ENCODE peak calls at places on chromosome 1, in four cellular contexts. I is K562, V is HepG2, T is HCT116. Z is an unnamed sample.
A peak's percentile ranks its signal among the peaks of the same experiment; 100 is the strongest.

GRCh38 chr1:228378453-228379164 is 28.0 kb downstream of the TRIM11 start:
- DNase-seq in I (peak; percentile 87), V (no peak), T (peak; percentile 56), Z (no peak)

GRCh38 chr1:64917328-64917861 is 49.0 kb downstream of the JAK1 start:
- DNase-seq in V (peak; percentile 60), I (no peak), T (peak; percentile 83), Z (peak; percentile 92)

GRCh38 chr1:210571356-210572334 is 242.9 kb downstream of the HHAT start:
- DNase-seq in I (no peak), T (no peak), V (no peak), Z (no peak)

GRCh38 chr1:66690666-66691381 is 61.4 kb upstream of the DYNLT5 start:
- DNase-seq in I (no peak), V (no peak), T (no peak), Z (no peak)

GRCh38 chr1:98098473-98098872 is 177.6 kb upstream of the DPYD start:
- DNase-seq in I (no peak), T (no peak), V (no peak), Z (no peak)

GRCh38 chr1:29453502-29454240 is 217.3 kb downstream of the PTPRU start:
- DNase-seq in V (peak; percentile 70), I (peak; percentile 86), T (peak; percentile 70), Z (peak; percentile 1)

GRCh38 chr1:9466780-9467755 is 72.2 kb upstream of the SLC25A33 start:
- DNase-seq in I (no peak), V (no peak), T (no peak), Z (no peak)

GRCh38 chr1:155967410-155968400 is 10.6 kb downstream of the ARHGEF2 start:
- DNase-seq in T (no peak), V (peak; percentile 69), I (no peak), Z (no peak)

GRCh38 chr1:22273686-22274681 is 131.1 kb upstream of the WNT4 start:
- DNase-seq in I (no peak), V (no peak), T (no peak), Z (no peak)

GRCh38 chr1:166300767-166301166 is 134.0 kb upstream of the FAM78B start:
- DNase-seq in T (no peak), V (no peak), I (no peak), Z (no peak)

GRCh38 chr1:208202333-208202987 is 41.7 kb downstream of the PLXNA2 start:
- DNase-seq in V (no peak), I (no peak), T (no peak), Z (no peak)

GRCh38 chr1:241615043-241615974 is 24.9 kb downstream of the CHML start:
- DNase-seq in T (no peak), I (no peak), V (peak; percentile 86), Z (no peak)

GRCh38 chr1:154999651-155000474 is 2.7 kb upstream of the ZBTB7B start:
- DNase-seq in V (peak; percentile 41), I (peak; percentile 78), T (no peak), Z (no peak)

GRCh38 chr1:28343405-28343804 is 14.6 kb downstream of the MED18 start:
- DNase-seq in I (no peak), V (peak; percentile 66), T (no peak), Z (no peak)

GRCh38 chr1:115105836-115106235 is 16.5 kb upstream of the TSPAN2 start:
- DNase-seq in I (no peak), V (no peak), T (no peak), Z (no peak)

GRCh38 chr1:55363261-55363660 is 148.1 kb upstream of the USP24 start:
- DNase-seq in I (no peak), T (no peak), V (no peak), Z (no peak)

GRCh38 chr1:41175546-41175945 is 66.6 kb downstream of the SCMH1 start:
- DNase-seq in V (no peak), T (no peak), I (no peak), Z (no peak)

GRCh38 chr1:204545202-204545601 is 29.0 kb downstream of the MDM4 start:
- DNase-seq in I (no peak), V (no peak), T (no peak), Z (no peak)

GRCh38 chr1:84103197-84103992 is 40.7 kb upstream of the PRKACB start:
- DNase-seq in I (peak; percentile 81), V (peak; percentile 37), T (peak; percentile 51), Z (peak; percentile 92)

GRCh38 chr1:201648066-201648910 is 109.4 kb downstream of the NAV1 start:
- DNase-seq in T (no peak), V (no peak), I (peak; percentile 76), Z (no peak)

GRCh38 chr1:226588484-226588883 is 39.9 kb downstream of the STUM start:
- DNase-seq in I (no peak), T (no peak), V (no peak), Z (no peak)

GRCh38 chr1:193062698-193063463 is 3.5 kb downstream of the RO60 start:
- DNase-seq in I (no peak), V (no peak), T (no peak), Z (no peak)

GRCh38 chr1:22806584-22806983 is 95.9 kb downstream of the EPHB2 start:
- DNase-seq in T (no peak), I (no peak), V (no peak), Z (no peak)

GRCh38 chr1:3975903-3976630 is 76.0 kb upstream of the C1orf174 start:
- DNase-seq in I (peak; percentile 63), T (no peak), V (no peak), Z (no peak)

GRCh38 chr1:19651141-19651737 is 7.1 kb downstream of the NBL1 start:
- DNase-seq in V (peak; percentile 24), I (peak; percentile 81), T (no peak), Z (no peak)

GRCh38 chr1:1402081-1402900 is 3.2 kb upstream of the CCNL2 start:
- DNase-seq in I (peak; percentile 47), T (peak; percentile 52), V (peak; percentile 52), Z (peak; percentile 68)

GRCh38 chr1:172460901-172461315 is 17.0 kb upstream of the PIGC start:
- DNase-seq in T (no peak), V (no peak), I (no peak), Z (no peak)

GRCh38 chr1:107940178-107940577 is 24.8 kb downstream of the VAV3 start:
- DNase-seq in T (no peak), V (no peak), I (no peak), Z (no peak)

GRCh38 chr1:162070094-162070748 is 730 bp downstream of the NOS1AP start:
- DNase-seq in I (no peak), V (no peak), T (no peak), Z (no peak)

GRCh38 chr1:117710710-117711109 is 104.9 kb downstream of the TENT5C start:
- DNase-seq in T (no peak), V (no peak), I (peak; percentile 51), Z (no peak)

GRCh38 chr1:214107322-214108096 is 119.7 kb downstream of the PROX1 start:
- DNase-seq in I (no peak), T (no peak), V (no peak), Z (no peak)

GRCh38 chr1:193417945-193418744 is 231.7 kb upstream of the B3GALT2 start:
- DNase-seq in T (no peak), I (no peak), V (no peak), Z (no peak)

GRCh38 chr1:94045465-94046056 is 75.4 kb downstream of the ABCA4 start:
- DNase-seq in I (peak; percentile 56), V (peak; percentile 83), T (peak; percentile 91), Z (peak; percentile 75)

DNA sequence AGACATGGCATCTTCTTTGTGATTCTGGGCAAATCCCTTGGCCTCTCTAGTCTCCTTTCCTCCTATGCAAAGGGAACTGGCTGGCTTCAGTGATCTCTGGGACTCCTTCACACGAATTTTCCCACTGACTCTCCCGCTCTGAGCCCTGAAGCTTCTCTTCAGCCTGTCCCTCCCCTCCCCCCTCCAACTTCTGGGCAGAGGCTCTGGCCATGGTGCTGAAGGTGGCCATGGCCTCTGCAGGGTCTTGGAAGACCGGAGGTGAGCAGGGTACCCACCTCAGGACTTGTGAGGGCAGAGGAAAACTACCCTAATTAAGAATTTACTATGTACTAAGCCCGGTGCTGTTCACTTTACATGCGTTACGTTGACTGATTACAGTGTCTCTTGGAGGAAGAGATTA is 29.4 kb upstream of the POU3F1 start:
- DNase-seq in V (no peak), T (no peak), I (peak; percentile 74), Z (no peak)
- TF ChIP-seq TCF7L2 in V (no peak), T (no peak), I (no peak), Z (no peak)

DNA sequence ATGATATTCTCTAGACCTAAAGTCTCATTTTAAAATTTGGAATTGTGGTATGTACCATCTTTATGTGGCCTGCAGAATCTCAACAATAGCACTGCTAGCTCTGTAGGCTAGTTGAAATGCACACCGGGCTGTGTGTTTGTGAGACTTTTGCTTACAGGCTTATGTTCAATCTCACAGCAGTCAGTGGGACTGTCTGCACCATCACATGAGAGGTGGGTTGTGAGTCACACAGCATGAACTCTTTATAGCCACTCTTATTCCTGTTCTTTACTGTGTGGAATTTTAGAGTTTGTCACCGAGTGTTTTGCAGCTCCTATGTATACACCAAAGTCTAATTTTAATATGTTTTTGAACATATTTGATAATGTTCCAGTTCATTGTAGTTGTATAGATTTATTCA is 74.6 kb downstream of the RASAL2 start:
- DNase-seq in V (no peak), I (no peak), T (no peak), Z (no peak)
- TF ChIP-seq TCF7L2 in V (no peak), I (no peak), T (no peak), Z (no peak)

GRCh38 chr1:186859995-186860394 is 31.2 kb downstream of the PLA2G4A start:
- DNase-seq in T (no peak), I (no peak), V (no peak), Z (no peak)

GRCh38 chr1:186854102-186854501 is 25.4 kb downstream of the PLA2G4A start:
- DNase-seq in T (no peak), V (no peak), I (no peak), Z (no peak)

GRCh38 chr1:186864296-186864695 is 35.5 kb downstream of the PLA2G4A start:
- DNase-seq in I (no peak), V (no peak), T (no peak), Z (no peak)

DNA sequence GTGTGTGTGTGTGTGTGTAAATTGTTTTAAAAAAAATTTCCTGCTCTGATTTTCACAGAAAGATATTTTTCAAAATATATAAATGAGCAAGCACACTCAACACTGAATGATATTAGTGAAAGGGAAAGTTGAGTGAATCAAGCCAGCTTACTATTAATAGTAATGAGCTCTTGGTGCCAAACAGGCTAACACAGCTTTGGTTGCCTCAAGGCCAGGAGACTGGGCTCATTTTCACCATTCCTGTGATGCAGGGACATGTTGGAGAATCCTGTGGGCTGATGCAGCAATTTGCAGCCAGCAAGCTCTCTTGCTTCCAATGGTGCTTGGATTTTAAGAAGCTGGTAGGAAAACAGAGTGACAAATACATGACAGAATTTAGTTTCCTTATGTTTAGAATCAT is 30.2 kb downstream of the PLA2G4A start:
- DNase-seq in V (no peak), T (no peak), I (no peak), Z (no peak)
- TF ChIP-seq TCF7L2 in V (no peak), T (no peak), I (no peak), Z (no peak)

DNA sequence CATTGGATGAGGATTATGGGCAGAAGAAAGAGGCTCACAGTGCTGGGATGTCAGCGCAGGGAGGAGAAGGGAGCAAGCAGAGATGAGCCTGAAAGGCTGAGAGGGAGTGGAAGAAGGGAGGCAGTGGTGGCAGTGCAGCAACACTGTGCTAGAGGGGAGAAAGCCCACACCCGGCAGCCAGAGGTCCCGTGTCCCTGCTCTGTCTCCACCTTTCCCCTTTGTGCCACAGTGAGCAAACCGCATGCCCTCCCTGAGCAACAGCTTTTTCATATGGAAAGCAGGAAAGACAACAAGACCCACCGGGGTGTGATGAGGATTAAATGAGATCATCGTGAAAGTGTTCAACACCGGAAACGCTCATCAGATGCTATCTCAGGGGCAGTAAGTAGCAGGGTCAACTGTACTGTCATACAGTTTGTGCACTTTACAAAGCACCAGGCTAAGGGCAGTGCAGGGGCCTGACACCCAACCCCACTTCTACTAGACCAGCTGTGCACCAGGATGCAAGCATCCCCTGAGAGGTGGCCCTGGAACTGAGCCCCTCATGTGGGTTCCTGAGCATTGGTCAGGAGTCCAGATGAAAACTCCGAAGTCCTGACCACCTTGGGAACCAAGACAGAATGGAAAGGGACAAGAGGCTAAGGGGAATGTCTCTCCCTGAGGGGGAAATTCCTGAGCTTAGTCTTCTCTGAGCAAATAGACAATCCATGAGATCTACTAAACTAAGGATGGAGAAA is 9.1 kb downstream of the NHLH1 start:
- DNase-seq in I (peak; percentile 38), V (peak; percentile 16), T (no peak), Z (no peak)
- TF ChIP-seq TCF7L2 in I (no peak), V (no peak), T (no peak), Z (no peak)